ENCODE peak calls at places on chromosome 10, in four cellular contexts. D is PC-9, E is psoas muscle, V is heart right ventricle. Q is an unnamed sample.

GRCh38 chr10:77582710-77583115 is 54.9 kb downstream of the KCNMA1 start:
- DNase-seq in D (peak; percentile 91), V (no peak), E (peak; percentile 34), Q (no peak)

GRCh38 chr10:1243486-1244182 is 187.4 kb downstream of the WDR37 start:
- DNase-seq in D (no peak), V (no peak), E (no peak), Q (no peak)

GRCh38 chr10:72765051-72765450 is 73.1 kb downstream of the MCU start:
- DNase-seq in D (no peak), E (no peak), V (no peak), Q (no peak)

GRCh38 chr10:88835910-88836221 is 15.8 kb downstream of the ANKRD22 start:
- DNase-seq in D (no peak), V (no peak), E (no peak), Q (no peak)

GRCh38 chr10:59611048-59611447 is 98.6 kb downstream of the SLC16A9 start:
- DNase-seq in V (no peak), D (no peak), E (no peak), Q (no peak)

GRCh38 chr10:128070161-128070560 is 56.1 kb downstream of the MKI67 start:
- DNase-seq in D (no peak), V (no peak), E (no peak), Q (no peak)

GRCh38 chr10:26824015-26824690 is 36.6 kb downstream of the ABI1 start:
- DNase-seq in D (no peak), E (no peak), V (no peak), Q (no peak)

GRCh38 chr10:71984798-71985388 is 20.7 kb downstream of the CHST3 start:
- DNase-seq in E (no peak), D (no peak), V (no peak), Q (no peak)

GRCh38 chr10:8043569-8044306 is 10.8 kb upstream of the GATA3 start:
- DNase-seq in E (peak; percentile 12), V (no peak), D (no peak), Q (no peak)

GRCh38 chr10:14875941-14876340 is 2.7 kb upstream of the SUV39H2 start:
- DNase-seq in V (no peak), E (no peak), D (no peak), Q (no peak)

GRCh38 chr10:52314822-52315552 is 906 bp downstream of the DKK1 start:
- DNase-seq in D (no peak), V (no peak), E (no peak), Q (no peak)

GRCh38 chr10:129771024-129771423 is 193.1 kb downstream of the EBF3 start:
- DNase-seq in E (no peak), D (no peak), V (no peak), Q (no peak)

GRCh38 chr10:117652228-117653169 is 110.0 kb downstream of the EMX2 start:
- DNase-seq in E (no peak), V (no peak), D (no peak), Q (no peak)

GRCh38 chr10:92689663-92690210 is at the start of gene HHEX:
- DNase-seq in V (peak; percentile 58), E (peak; percentile 59), D (peak; percentile 61), Q (no peak)

GRCh38 chr10:36393800-36394199 is 731.6 kb upstream of the ANKRD30A start:
- DNase-seq in E (no peak), V (no peak), D (no peak), Q (no peak)

GRCh38 chr10:7686351-7687171 is 16.6 kb upstream of the ITIH2 start:
- DNase-seq in D (no peak), V (no peak), E (no peak), Q (no peak)

GRCh38 chr10:10499839-10500238 is 517.8 kb upstream of the CELF2 start:
- DNase-seq in E (no peak), V (no peak), D (no peak), Q (no peak)

GRCh38 chr10:23693398-23693797 is 254.5 kb downstream of the OTUD1 start:
- DNase-seq in V (no peak), D (no peak), E (no peak), Q (no peak)

GRCh38 chr10:5317547-5318107 is 47.1 kb upstream of the UCN3 start:
- DNase-seq in E (peak; percentile 46), D (peak; percentile 70), V (no peak), Q (no peak)

GRCh38 chr10:20747782-20748181 is 149.3 kb downstream of the NEBL start:
- DNase-seq in E (no peak), V (no peak), D (no peak), Q (no peak)
- H3K4me3 ChIP-seq in E (no peak overlapping the region), V (no peak overlapping the region), D (no peak overlapping the region), Q (no peak overlapping the region)

DNA sequence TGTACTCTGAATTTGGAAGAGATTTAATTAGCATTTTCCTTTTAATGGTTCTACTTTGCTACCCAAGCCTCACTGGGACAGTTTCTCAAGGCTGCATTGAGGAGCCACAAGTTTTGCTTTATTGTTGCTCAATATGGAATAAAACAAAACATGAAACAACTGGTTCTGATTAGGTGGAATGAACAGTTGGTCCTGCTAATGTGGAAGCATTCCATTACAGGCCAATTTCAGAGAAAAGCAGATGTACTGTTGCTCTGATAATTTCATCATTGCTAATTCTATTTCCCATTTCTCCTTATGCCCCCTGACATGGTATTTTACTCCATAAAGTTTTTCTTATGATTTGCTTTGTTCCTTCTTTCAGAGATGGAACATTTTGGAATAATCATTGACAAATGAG is 66.0 kb upstream of the PAPSS2 start:
- DNase-seq in V (no peak), D (no peak), E (no peak), Q (no peak)
- H3K27ac ChIP-seq in V (no peak overlapping the region), D (peak overlapping the region; percentile 67), E (no peak overlapping the region), Q (no peak overlapping the region)

GRCh38 chr10:124259139-124259825 is 159.4 kb downstream of the OAT start:
- DNase-seq in E (no peak), V (no peak), D (peak; percentile 12), Q (no peak)
- TF ChIP-seq CTCF in E (no peak), V (no peak), D (peak; percentile 46), Q (no peak)

DNA sequence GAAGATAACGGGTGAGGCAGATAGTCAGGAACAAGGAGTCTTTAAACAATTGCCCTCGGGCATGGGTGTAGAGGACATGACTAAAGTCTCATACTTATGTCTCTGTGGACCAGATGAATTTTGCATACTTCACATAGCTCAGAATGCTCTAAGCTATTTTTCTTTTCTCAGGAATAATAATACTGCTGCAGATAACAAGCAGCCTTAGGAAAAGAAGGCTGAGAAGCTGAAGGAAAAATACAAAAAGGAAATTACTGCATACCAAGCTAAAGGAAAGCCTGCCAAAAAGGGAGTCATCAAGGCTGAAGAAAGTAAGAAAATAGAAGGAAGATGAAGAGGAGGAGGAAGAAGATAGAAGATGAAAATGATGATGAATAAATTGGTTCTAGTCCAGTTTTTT is 13.4 kb upstream of the ERCC6 start:
- DNase-seq in E (no peak), V (no peak), D (peak; percentile 67), Q (no peak)
- H3K4me3 ChIP-seq in E (no peak overlapping the region), V (no peak overlapping the region), D (no peak overlapping the region), Q (no peak overlapping the region)

DNA sequence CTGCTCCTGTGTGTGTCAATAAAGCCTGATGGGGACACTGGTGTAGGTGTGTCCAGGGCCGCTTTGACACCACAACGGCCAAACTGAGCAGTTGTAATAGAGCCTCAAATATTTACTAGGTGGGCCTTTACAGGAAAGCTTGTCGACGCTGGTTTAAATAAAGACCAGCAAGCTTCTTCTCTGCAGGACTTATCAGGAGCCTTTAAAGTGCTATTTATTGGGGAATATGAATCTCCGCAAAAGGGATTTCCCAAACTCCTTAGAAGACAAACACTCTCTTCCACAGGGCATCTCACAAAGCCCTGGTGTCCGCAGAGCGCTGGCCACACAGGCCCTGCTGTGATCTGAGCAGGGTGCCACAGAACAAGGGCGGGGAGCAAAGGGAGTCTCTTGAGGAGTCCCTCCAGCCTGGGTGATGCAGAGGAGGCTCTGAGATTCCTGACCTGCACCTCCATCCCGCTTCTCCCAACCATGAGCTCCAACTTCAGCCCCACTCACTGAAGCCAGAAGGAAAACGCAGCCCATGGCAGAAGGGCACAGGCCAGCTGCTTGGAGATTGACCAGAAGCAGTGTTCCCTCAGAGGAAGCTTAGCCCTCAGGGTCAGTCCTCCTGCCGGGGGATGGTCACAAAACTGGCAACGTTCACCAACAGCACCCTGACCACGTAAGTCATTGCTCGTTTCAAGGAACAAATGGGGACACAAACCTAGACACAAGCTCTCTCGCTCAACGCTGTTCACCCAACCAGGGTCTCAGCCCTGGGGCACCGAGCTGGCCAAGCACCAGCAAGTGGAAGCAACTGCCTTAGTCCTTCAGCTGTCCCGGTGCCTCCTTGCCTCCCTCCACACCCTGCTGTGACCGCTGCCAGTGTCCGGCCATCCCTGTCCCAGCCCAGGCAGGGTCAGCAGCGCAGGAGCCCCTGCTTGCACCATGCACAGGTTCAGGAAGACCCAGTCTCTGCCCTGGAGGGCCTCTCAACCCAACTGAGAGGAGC is 129.5 kb downstream of the OAT start:
- DNase-seq in V (no peak), D (no peak), E (no peak), Q (peak; percentile 15)
- H3K27ac ChIP-seq in V (peak overlapping the region; percentile 85), D (no peak overlapping the region), E (no peak overlapping the region), Q (no peak overlapping the region)

Q was measured in ovary.